ENCODE peak calls at places on chromosomes 6 and 20, in seven cellular contexts. O, R, Z, G, V, F and B are unnamed samples.
A peak's percentile ranks its signal among the peaks of the same experiment; 100 is the strongest.

GRCh38 chr6:56575736-56576135 is 67.0 kb downstream of the DST start:
- DNase-seq in O (no peak), R (no peak), Z (no peak), G (no peak), V (no peak), F (no peak), B (no peak)

GRCh38 chr20:7585126-7585679 is 355.1 kb downstream of the HAO1 start:
- DNase-seq in O (no peak), R (no peak), Z (no peak), G (no peak), V (no peak), F (no peak), B (no peak)

GRCh38 chr6:85640806-85641205 is 1.9 kb downstream of the SYNCRIP start:
- DNase-seq in O (no peak), R (no peak), Z (no peak), G (no peak), V (no peak), F (no peak), B (no peak)

GRCh38 chr6:6915813-6916547 is 191.8 kb upstream of the RREB1 start:
- DNase-seq in O (no peak), R (no peak), Z (peak; percentile 39), G (no peak), V (no peak), F (peak; percentile 82), B (no peak)

GRCh38 chr6:32984639-32985389 is 16.4 kb downstream of the BRD2 start:
- DNase-seq in O (peak; percentile 73), R (peak; percentile 87), Z (peak; percentile 88), G (peak; percentile 79), V (peak; percentile 81), F (peak; percentile 90), B (peak; percentile 81)

GRCh38 chr6:63352587-63353281 is 33.0 kb upstream of the LGSN start:
- DNase-seq in O (no peak), R (no peak), Z (no peak), G (peak; percentile 5), V (peak; percentile 44), F (peak; percentile 52), B (peak; percentile 16)

GRCh38 chr6:11491596-11491995 is 46.0 kb upstream of the TMEM170B start:
- DNase-seq in O (no peak), R (no peak), Z (no peak), G (no peak), V (no peak), F (no peak), B (no peak)

GRCh38 chr20:13353261-13353945 is 132.3 kb downstream of the ISM1 start:
- DNase-seq in O (no peak), R (no peak), Z (no peak), G (no peak), V (no peak), F (no peak), B (no peak)

GRCh38 chr6:1436334-1437306 is 47.2 kb downstream of the FOXF2 start:
- DNase-seq in O (peak; percentile 91), R (no peak), Z (no peak), G (peak; percentile 71), V (peak; percentile 76), F (peak; percentile 18), B (peak; percentile 86)

DNA sequence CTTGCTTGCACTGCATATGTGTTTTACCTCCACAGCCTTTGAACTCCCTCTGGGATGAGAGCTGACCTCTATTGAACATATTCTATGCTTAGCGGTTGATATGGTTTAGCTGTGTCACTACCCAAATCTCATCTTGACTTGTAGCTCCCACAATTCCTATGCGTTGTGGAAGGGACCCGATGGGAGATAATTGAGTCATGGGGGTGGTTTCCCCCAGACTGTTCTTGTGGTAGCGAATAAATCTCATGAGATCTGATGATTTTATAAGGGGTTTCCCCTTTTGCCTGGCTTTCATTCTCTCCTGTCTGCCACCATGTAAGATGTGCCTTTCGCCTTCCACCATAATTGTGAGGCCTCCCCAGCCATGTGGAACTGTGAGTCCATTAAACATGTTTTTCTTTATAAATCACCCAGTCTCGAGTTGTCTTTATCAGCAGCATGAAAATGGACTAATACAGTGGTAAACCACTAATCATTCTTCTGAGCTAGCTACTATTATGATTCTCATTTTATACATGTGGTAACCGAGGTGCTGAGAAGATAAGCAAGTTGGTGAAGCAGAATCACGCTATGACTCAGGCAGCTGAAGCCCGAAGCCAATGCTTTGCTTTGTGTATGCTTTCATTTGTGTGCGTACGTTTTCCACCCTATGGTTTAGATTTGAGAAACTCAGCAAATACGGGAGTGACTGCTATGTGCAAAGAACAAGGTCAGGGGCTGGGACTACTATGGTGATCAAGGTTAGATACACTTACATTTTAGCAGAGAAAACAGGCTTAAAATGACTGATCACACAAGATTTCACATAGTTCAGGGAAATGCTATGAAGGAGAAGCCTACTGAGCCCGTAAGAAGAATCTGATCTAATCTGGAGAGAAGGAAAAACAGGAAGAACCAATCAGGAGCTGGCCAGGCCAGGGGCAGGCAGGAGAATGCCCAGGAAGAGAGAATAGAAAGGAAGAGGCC is 363.5 kb downstream of the ESR1 start:
- DNase-seq in O (peak; percentile 9), R (peak; percentile 29), Z (no peak), G (no peak), V (peak; percentile 94), F (peak; percentile 57), B (no peak)
- H3K4me3 ChIP-seq in O (no peak overlapping the region), R (peak overlapping the region; percentile 41), Z (no peak overlapping the region), G (no peak overlapping the region), V (no peak overlapping the region), F (no peak overlapping the region), B (no peak overlapping the region)

DNA sequence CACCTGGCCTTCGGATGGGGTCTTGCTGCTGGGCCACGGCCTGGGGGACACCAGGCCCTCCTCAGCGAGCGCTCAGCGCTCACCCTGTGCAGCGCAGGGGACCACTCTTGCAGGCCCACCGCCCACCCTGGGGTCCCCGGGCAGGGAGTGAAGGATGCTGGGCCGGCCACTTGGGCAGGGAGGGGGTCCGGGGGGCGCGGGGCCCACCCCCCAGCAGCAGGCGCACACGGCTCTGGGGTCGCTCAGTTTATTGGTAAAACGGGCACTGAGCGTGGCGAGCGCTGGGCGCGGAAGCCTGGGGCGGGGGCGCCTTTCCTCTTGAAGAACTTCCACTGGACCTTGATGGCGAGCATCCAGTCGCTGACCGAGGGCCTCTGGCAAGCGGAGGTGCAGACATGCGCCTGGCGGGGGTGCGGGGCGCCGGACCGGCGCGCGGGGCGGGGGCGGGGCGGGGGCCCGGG is 11.1 kb downstream of the EEF1A2 start:
- DNase-seq in O (no peak), R (no peak), Z (no peak), G (no peak), V (no peak), F (no peak), B (no peak)
- H3K27me3 ChIP-seq in O (peaks cover 15% of the 10 kb centered on the region), R (peaks cover 6% of the 10 kb centered on the region), Z (peaks cover 18% of the 10 kb centered on the region), G (no peaks in the 10 kb centered on the region), V (peaks cover 19% of the 10 kb centered on the region), F (peaks cover 6% of the 10 kb centered on the region), B (peaks cover 17% of the 10 kb centered on the region)

DNA sequence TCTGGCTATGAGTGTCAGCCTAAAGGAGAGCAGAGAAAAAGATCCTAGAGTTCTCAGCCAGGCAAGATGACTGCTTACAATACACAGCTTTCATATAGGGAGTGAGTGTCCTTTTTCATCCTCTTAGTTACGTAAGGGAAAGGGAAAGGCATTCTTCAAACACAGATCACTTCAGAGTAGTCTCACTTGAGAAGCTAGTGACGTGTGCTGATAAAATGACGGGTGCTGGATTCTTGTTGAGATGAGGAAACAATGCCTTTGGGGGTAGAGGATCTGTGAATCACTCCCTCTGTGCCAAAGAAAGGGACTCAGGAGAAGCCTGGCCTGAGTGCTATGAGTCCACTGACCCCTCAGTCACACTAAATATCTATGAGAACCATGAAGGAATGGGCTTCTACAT is 117.3 kb downstream of the QRSL1 start:
- DNase-seq in O (peak; percentile 50), R (no peak), Z (no peak), G (no peak), V (peak; percentile 34), F (no peak), B (no peak)
- H3K36me3 ChIP-seq in O (no peaks in the 10 kb centered on the region), R (no peaks in the 10 kb centered on the region), Z (no peaks in the 10 kb centered on the region), G (no peaks in the 10 kb centered on the region), V (no peaks in the 10 kb centered on the region), F (no peaks in the 10 kb centered on the region), B (no peaks in the 10 kb centered on the region)

GRCh38 chr6:28334272-28335039 is 1.5 kb downstream of the ZSCAN31 start:
- DNase-seq in O (no peak), R (no peak), Z (no peak), G (no peak), V (no peak), F (no peak), B (no peak)
- H3K4me3 ChIP-seq in O (no peak overlapping the region), R (peak overlapping the region; percentile 80), Z (peak overlapping the region; percentile 57), G (peak overlapping the region; percentile 74), V (no peak overlapping the region), F (no peak overlapping the region), B (no peak overlapping the region)

GRCh38 chr6:37531026-37531425 is 31.3 kb upstream of the CCDC167 start:
- DNase-seq in O (peak; percentile 82), R (no peak), Z (no peak), G (no peak), V (peak; percentile 49), F (no peak), B (no peak)
- H3K27me3 ChIP-seq in O (no peaks in the 10 kb centered on the region), R (no peaks in the 10 kb centered on the region), Z (no peaks in the 10 kb centered on the region), G (peaks cover 20% of the 10 kb centered on the region), V (peaks cover 25% of the 10 kb centered on the region), F (peaks cover 18% of the 10 kb centered on the region), B (peaks cover 18% of the 10 kb centered on the region)

GRCh38 chr6:44435500-44435899 is 48.0 kb downstream of the CDC5L start:
- DNase-seq in O (no peak), R (no peak), Z (no peak), G (no peak), V (no peak), F (peak; percentile 45), B (no peak)

GRCh38 chr6:44430322-44430721 is 42.8 kb downstream of the CDC5L start:
- DNase-seq in O (peak; percentile 68), R (no peak), Z (no peak), G (no peak), V (peak; percentile 23), F (no peak), B (no peak)

GRCh38 chr6:44431118-44431725 is 43.7 kb downstream of the CDC5L start:
- DNase-seq in O (peak; percentile 60), R (peak; percentile 7), Z (peak; percentile 28), G (peak; percentile 38), V (peak; percentile 65), F (peak; percentile 40), B (peak; percentile 29)

GRCh38 chr6:44432227-44432626 is 44.7 kb downstream of the CDC5L start:
- DNase-seq in O (no peak), R (no peak), Z (no peak), G (no peak), V (no peak), F (no peak), B (no peak)

GRCh38 chr6:44432726-44433125 is 45.2 kb downstream of the CDC5L start:
- DNase-seq in O (no peak), R (no peak), Z (no peak), G (no peak), V (no peak), F (no peak), B (no peak)
- H3K36me3 ChIP-seq in O (peaks cover 49% of the 10 kb centered on the region), R (peaks cover 8% of the 10 kb centered on the region), Z (no peaks in the 10 kb centered on the region), G (peaks cover 41% of the 10 kb centered on the region), V (no peaks in the 10 kb centered on the region), F (no peaks in the 10 kb centered on the region), B (no peaks in the 10 kb centered on the region)